ENCODE peak calls at places on chromosomes 2 and 18, in ten cellular contexts. One of them, this sample, is unnamed.

GRCh38 chr2:127365211-127365643 is 22.5 kb downstream of the MAP3K2 start:
- DNase-seq in NCI-H524: no peak
- DNase-seq in NCI-H446: no peak
- DNase-seq in ecto neural progenitor cell: no peak
- DNase-seq in WTC11: no peak
- DNase-seq in COR-L47: no peak
- DNase-seq in stimulated activated CD4-positive, alpha-beta T cell treated with anti-CD3 and anti-CD28 coated beads, Interleukin-2, amount 100 ng/mL, for 48 hours: no peak
- DNase-seq in H54: no peak
- DNase-seq in CD4-positive, alpha-beta memory T cell: no peak
- DNase-seq in sciatic nerve: no peak
- DNase-seq in this sample: no peak

GRCh38 chr18:79456105-79456980 is 60.6 kb downstream of the NFATC1 start:
- DNase-seq in ecto neural progenitor cell: no peak
- DNase-seq in stimulated activated CD4-positive, alpha-beta T cell treated with anti-CD3 and anti-CD28 coated beads, Interleukin-2, amount 100 ng/mL, for 48 hours: no peak
- DNase-seq in WTC11: no peak
- DNase-seq in CD4-positive, alpha-beta memory T cell: no peak
- DNase-seq in sciatic nerve: no peak
- DNase-seq in NCI-H524: no peak
- DNase-seq in H54: no peak
- DNase-seq in NCI-H446: no peak
- DNase-seq in COR-L47: no peak
- DNase-seq in this sample: no peak

GRCh38 chr2:149141046-149141445 is 102.5 kb downstream of the LYPD6B start:
- DNase-seq in stimulated activated CD4-positive, alpha-beta T cell treated with anti-CD3 and anti-CD28 coated beads, Interleukin-2, amount 100 ng/mL, for 48 hours: no peak
- DNase-seq in ecto neural progenitor cell: no peak
- DNase-seq in NCI-H524: no peak
- DNase-seq in sciatic nerve: no peak
- DNase-seq in CD4-positive, alpha-beta memory T cell: no peak
- DNase-seq in COR-L47: no peak
- DNase-seq in NCI-H446: no peak
- DNase-seq in H54: no peak
- DNase-seq in WTC11: no peak
- DNase-seq in this sample: no peak

GRCh38 chr2:115573756-115574155 is 1131.3 kb downstream of the DPP10 start:
- DNase-seq in stimulated activated CD4-positive, alpha-beta T cell treated with anti-CD3 and anti-CD28 coated beads, Interleukin-2, amount 100 ng/mL, for 48 hours: no peak
- DNase-seq in NCI-H524: no peak
- DNase-seq in CD4-positive, alpha-beta memory T cell: no peak
- DNase-seq in WTC11: no peak
- DNase-seq in ecto neural progenitor cell: no peak
- DNase-seq in H54: no peak
- DNase-seq in sciatic nerve: no peak
- DNase-seq in COR-L47: no peak
- DNase-seq in NCI-H446: no peak
- DNase-seq in this sample: no peak

GRCh38 chr2:162085090-162085891 is 11.3 kb upstream of the DPP4 start:
- DNase-seq in ecto neural progenitor cell: no peak
- DNase-seq in WTC11: no peak
- DNase-seq in CD4-positive, alpha-beta memory T cell: no peak
- DNase-seq in COR-L47: no peak
- DNase-seq in NCI-H524: no peak
- DNase-seq in H54: peak
- DNase-seq in sciatic nerve: no peak
- DNase-seq in NCI-H446: no peak
- DNase-seq in stimulated activated CD4-positive, alpha-beta T cell treated with anti-CD3 and anti-CD28 coated beads, Interleukin-2, amount 100 ng/mL, for 48 hours: no peak
- DNase-seq in this sample: no peak

GRCh38 chr18:36284671-36285295 is 12.7 kb upstream of the FHOD3 start:
- DNase-seq in ecto neural progenitor cell: no peak
- DNase-seq in NCI-H446: peak
- DNase-seq in COR-L47: peak
- DNase-seq in stimulated activated CD4-positive, alpha-beta T cell treated with anti-CD3 and anti-CD28 coated beads, Interleukin-2, amount 100 ng/mL, for 48 hours: peak
- DNase-seq in NCI-H524: peak
- DNase-seq in H54: peak
- DNase-seq in sciatic nerve: no peak
- DNase-seq in CD4-positive, alpha-beta memory T cell: peak
- DNase-seq in WTC11: peak
- DNase-seq in this sample: no peak

GRCh38 chr2:16189019-16189850 is 248.9 kb downstream of the MYCN start:
- DNase-seq in WTC11: no peak
- DNase-seq in H54: no peak
- DNase-seq in ecto neural progenitor cell: no peak
- DNase-seq in NCI-H524: peak
- DNase-seq in COR-L47: no peak
- DNase-seq in sciatic nerve: no peak
- DNase-seq in CD4-positive, alpha-beta memory T cell: no peak
- DNase-seq in NCI-H446: no peak
- DNase-seq in stimulated activated CD4-positive, alpha-beta T cell treated with anti-CD3 and anti-CD28 coated beads, Interleukin-2, amount 100 ng/mL, for 48 hours: no peak
- DNase-seq in this sample: no peak

GRCh38 chr18:39550701-39551100 is 1985.1 kb upstream of the CELF4 start:
- DNase-seq in CD4-positive, alpha-beta memory T cell: no peak
- DNase-seq in ecto neural progenitor cell: no peak
- DNase-seq in H54: no peak
- DNase-seq in NCI-H524: no peak
- DNase-seq in WTC11: no peak
- DNase-seq in NCI-H446: peak
- DNase-seq in stimulated activated CD4-positive, alpha-beta T cell treated with anti-CD3 and anti-CD28 coated beads, Interleukin-2, amount 100 ng/mL, for 48 hours: no peak
- DNase-seq in COR-L47: no peak
- DNase-seq in sciatic nerve: no peak
- DNase-seq in this sample: no peak

GRCh38 chr2:220437938-220438337 is 810.5 kb downstream of the SLC4A3 start:
- DNase-seq in NCI-H524: no peak
- DNase-seq in stimulated activated CD4-positive, alpha-beta T cell treated with anti-CD3 and anti-CD28 coated beads, Interleukin-2, amount 100 ng/mL, for 48 hours: no peak
- DNase-seq in sciatic nerve: no peak
- DNase-seq in ecto neural progenitor cell: no peak
- DNase-seq in COR-L47: no peak
- DNase-seq in WTC11: no peak
- DNase-seq in NCI-H446: peak
- DNase-seq in CD4-positive, alpha-beta memory T cell: no peak
- DNase-seq in H54: no peak
- DNase-seq in this sample: no peak

GRCh38 chr2:151357359-151357758 is at the start of gene TNFAIP6:
- DNase-seq in WTC11: no peak
- DNase-seq in sciatic nerve: no peak
- DNase-seq in CD4-positive, alpha-beta memory T cell: no peak
- DNase-seq in NCI-H446: no peak
- DNase-seq in stimulated activated CD4-positive, alpha-beta T cell treated with anti-CD3 and anti-CD28 coated beads, Interleukin-2, amount 100 ng/mL, for 48 hours: no peak
- DNase-seq in COR-L47: no peak
- DNase-seq in ecto neural progenitor cell: no peak
- DNase-seq in H54: no peak
- DNase-seq in NCI-H524: no peak
- DNase-seq in this sample: no peak

GRCh38 chr2:147325955-147326354 is 518.9 kb upstream of the ACVR2A start:
- DNase-seq in ecto neural progenitor cell: no peak
- DNase-seq in COR-L47: no peak
- DNase-seq in NCI-H446: no peak
- DNase-seq in H54: no peak
- DNase-seq in WTC11: no peak
- DNase-seq in NCI-H524: no peak
- DNase-seq in CD4-positive, alpha-beta memory T cell: no peak
- DNase-seq in stimulated activated CD4-positive, alpha-beta T cell treated with anti-CD3 and anti-CD28 coated beads, Interleukin-2, amount 100 ng/mL, for 48 hours: no peak
- DNase-seq in sciatic nerve: no peak
- DNase-seq in this sample: no peak

GRCh38 chr2:218997730-218998129 is 4.5 kb upstream of the CRYBA2 start:
- DNase-seq in CD4-positive, alpha-beta memory T cell: no peak
- DNase-seq in H54: no peak
- DNase-seq in NCI-H524: no peak
- DNase-seq in COR-L47: peak
- DNase-seq in NCI-H446: no peak
- DNase-seq in WTC11: no peak
- DNase-seq in ecto neural progenitor cell: no peak
- DNase-seq in sciatic nerve: no peak
- DNase-seq in stimulated activated CD4-positive, alpha-beta T cell treated with anti-CD3 and anti-CD28 coated beads, Interleukin-2, amount 100 ng/mL, for 48 hours: no peak
- DNase-seq in this sample: no peak

GRCh38 chr2:224645722-224646121 is 60.6 kb upstream of the CUL3 start:
- DNase-seq in NCI-H524: no peak
- DNase-seq in H54: no peak
- DNase-seq in WTC11: no peak
- DNase-seq in stimulated activated CD4-positive, alpha-beta T cell treated with anti-CD3 and anti-CD28 coated beads, Interleukin-2, amount 100 ng/mL, for 48 hours: no peak
- DNase-seq in ecto neural progenitor cell: no peak
- DNase-seq in CD4-positive, alpha-beta memory T cell: no peak
- DNase-seq in NCI-H446: no peak
- DNase-seq in sciatic nerve: no peak
- DNase-seq in COR-L47: peak
- DNase-seq in this sample: no peak